ENCODE peak calls at places on chromosome 4, in four cellular contexts. B, C, F and Q are unnamed samples.
A peak's percentile ranks its signal among the peaks of the same experiment; 100 is the strongest.

GRCh38 chr4:173527103-173527876 is 2.7 kb downstream of the HAND2 start:
- DNase-seq in B (no peak), C (no peak), F (no peak), Q (no peak)

GRCh38 chr4:139470295-139470694 is 16.4 kb downstream of the RAB33B start:
- DNase-seq in B (no peak), C (no peak), F (no peak), Q (no peak)

GRCh38 chr4:97349468-97350186 is 793.6 kb downstream of the STPG2 start:
- DNase-seq in B (no peak), C (no peak), F (no peak), Q (no peak)

GRCh38 chr4:106194801-106195200 is 121.2 kb downstream of the TBCK start:
- DNase-seq in B (no peak), C (no peak), F (no peak), Q (no peak)

GRCh38 chr4:42673084-42673429 is 16.2 kb upstream of the ATP8A1 start:
- DNase-seq in B (no peak), C (no peak), F (no peak), Q (no peak)

GRCh38 chr4:176769519-176769918 is 23.2 kb downstream of the VEGFC start:
- DNase-seq in B (no peak), C (no peak), F (no peak), Q (no peak)

GRCh38 chr4:153005914-153006381 is 69.8 kb downstream of the FHDC1 start:
- DNase-seq in B (no peak), C (no peak), F (no peak), Q (no peak)

GRCh38 chr4:92339671-92340070 is 35.9 kb downstream of the GRID2 start:
- DNase-seq in B (no peak), C (no peak), F (no peak), Q (no peak)

GRCh38 chr4:52660643-52661042 is 1.5 kb upstream of the USP46 start:
- DNase-seq in B (no peak), C (no peak), F (no peak), Q (no peak)

GRCh38 chr4:92969650-92970370 is 666.0 kb downstream of the GRID2 start:
- DNase-seq in B (no peak), C (no peak), F (peak; percentile 56), Q (peak; percentile 81)

GRCh38 chr4:136036744-136037143 is 1495.5 kb downstream of the PCDH18 start:
- DNase-seq in B (no peak), C (no peak), F (peak; percentile 18), Q (no peak)

GRCh38 chr4:37867102-37867501 is 23.8 kb upstream of the TBC1D1 start:
- DNase-seq in B (no peak), C (no peak), F (no peak), Q (no peak)

GRCh38 chr4:41258783-41259182 is 2.1 kb downstream of the UCHL1 start:
- DNase-seq in B (no peak), C (peak; percentile 54), F (peak; percentile 56), Q (no peak)

GRCh38 chr4:82431026-82431745 is 796 bp downstream of the ENOPH1 start:
- DNase-seq in B (no peak), C (peak; percentile 67), F (no peak), Q (no peak)

GRCh38 chr4:33961751-33962150 is 2282.6 kb downstream of the ARAP2 start:
- DNase-seq in B (no peak), C (no peak), F (no peak), Q (no peak)

GRCh38 chr4:33954759-33955158 is 2289.6 kb downstream of the ARAP2 start:
- DNase-seq in B (no peak), C (no peak), F (no peak), Q (no peak)

DNA sequence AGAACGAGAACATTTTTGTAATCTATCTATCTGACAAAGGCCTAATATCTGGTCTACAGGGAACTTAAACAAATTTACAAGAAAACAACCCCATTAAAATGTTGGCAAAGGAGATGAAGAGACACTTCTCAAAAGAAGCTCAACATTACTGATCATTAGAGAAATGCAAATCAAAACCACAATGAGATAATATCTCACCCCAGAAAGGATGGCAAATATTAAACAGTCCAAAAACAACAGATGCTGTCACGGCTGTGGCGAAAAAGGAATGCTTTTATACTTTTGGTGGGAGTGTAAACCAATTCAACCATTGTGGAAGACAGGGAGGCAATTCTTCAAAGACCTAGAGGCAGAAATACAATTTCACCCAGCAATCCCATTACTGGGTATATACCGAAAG is 2284.8 kb downstream of the ARAP2 start:
- DNase-seq in B (no peak), C (no peak), F (no peak), Q (no peak)
- TF ChIP-seq SIN3A in B (no peak), C (no peak), F (no peak), Q (no peak)

GRCh38 chr4:184287697-184288255 is 70.1 kb upstream of the ENPP6 start:
- DNase-seq in B (no peak), C (no peak), F (no peak), Q (no peak)
- TF ChIP-seq CTCF in B (peak; percentile 9), C (peak; percentile 30), F (no peak), Q (peak; percentile 42)

DNA sequence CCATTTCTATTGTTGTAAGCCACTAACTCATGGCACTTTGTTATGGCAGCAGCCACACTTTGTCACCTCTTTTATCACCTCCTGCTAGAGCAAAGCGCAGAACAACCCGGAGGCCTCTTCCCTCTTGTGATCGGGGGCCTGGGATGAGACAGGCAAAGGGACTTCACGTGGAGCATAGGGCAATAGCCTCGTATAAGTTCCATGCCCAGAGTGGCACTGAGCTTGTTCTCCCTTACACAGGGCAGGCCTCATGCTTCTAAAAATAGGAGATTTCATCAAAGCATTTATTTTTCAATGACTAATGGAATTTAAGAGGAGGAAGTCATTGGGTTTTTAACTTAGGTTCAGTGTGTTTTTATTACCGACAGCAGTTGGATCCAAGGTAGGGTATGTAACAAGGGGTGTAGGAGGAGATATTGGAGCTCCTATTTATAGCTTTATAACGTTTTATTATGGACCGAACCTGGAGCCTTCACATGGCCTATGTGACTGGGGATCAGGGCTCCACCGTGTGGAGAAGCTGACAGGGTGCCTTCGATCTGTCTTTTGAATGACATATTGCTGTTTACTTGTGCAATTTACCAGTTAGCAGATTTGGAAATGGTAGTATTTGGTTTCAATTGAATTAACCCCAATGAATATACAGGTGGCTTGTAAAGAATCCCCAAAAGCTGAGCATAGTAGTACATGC is 93.8 kb downstream of the SLC2A9 start:
- DNase-seq in B (no peak), C (no peak), F (no peak), Q (no peak)
- TF ChIP-seq SIN3A in B (no peak), C (no peak), F (no peak), Q (no peak)

GRCh38 chr4:76950846-76951321 is 1.3 kb downstream of the SEPTIN11 start:
- DNase-seq in B (peak; percentile 41), C (peak; percentile 35), F (no peak), Q (no peak)

GRCh38 chr4:76948441-76949292 is 885 bp upstream of the SEPTIN11 start:
- DNase-seq in B (peak; percentile 93), C (peak; percentile 88), F (peak; percentile 59), Q (no peak)

GRCh38 chr4:76949293-76950051 is at the start of gene SEPTIN11:
- DNase-seq in B (peak; percentile 95), C (peak; percentile 97), F (peak; percentile 80), Q (no peak)

GRCh38 chr4:76951333-76952033 is 1.9 kb downstream of the SEPTIN11 start:
- DNase-seq in B (no peak), C (no peak), F (no peak), Q (no peak)

DNA sequence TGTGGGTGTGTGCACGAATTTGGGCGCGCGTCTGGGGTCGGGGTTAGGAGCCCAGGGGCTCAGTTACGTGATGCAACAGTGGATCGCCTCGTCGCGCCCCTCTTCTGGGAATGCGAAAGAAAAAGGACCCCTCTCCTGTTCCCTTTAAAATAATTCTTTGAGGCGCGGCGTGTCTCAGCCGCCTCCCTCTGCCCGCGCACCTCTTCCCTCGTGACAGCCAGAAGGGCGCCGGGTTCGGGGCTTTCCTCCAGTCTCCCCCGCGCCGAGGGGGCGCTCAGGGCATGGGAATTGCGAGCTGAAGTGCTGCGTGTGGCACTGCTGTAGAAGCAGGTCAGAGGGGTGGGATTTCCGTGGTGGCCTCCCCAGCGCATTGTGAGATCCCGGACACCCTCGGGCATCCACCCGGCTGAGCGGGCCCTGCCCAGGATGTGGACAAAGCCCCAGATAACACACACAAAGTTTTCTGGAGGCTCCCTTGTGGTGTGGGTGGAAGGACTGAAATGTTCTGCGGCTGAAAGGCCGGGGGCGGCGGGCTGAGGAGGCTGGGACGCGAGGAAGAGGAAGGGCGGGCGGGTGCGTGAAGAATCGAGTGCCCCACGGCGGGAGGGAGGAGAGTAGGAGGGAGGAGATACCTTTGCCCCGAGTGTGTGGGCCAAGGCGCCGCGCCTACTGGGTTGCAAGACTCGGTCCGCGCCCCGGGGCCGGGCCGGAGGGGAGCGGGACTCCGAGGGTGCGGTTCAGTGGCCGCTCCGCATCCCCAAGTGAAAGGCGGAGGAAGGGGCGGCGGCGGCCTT is 697 bp downstream of the SEPTIN11 start:
- DNase-seq in B (peak; percentile 51), C (peak; percentile 76), F (no peak), Q (no peak)
- TF ChIP-seq CTCF in B (no peak), C (peak; percentile 18), F (no peak), Q (no peak)

GRCh38 chr4:186299291-186299690 is 33.3 kb downstream of the F11 start:
- DNase-seq in B (no peak), C (peak; percentile 55), F (no peak), Q (no peak)

GRCh38 chr4:186294160-186294559 is 28.2 kb downstream of the F11 start:
- DNase-seq in B (no peak), C (no peak), F (no peak), Q (no peak)

GRCh38 chr4:186296481-186296880 is 30.5 kb downstream of the F11 start:
- DNase-seq in B (no peak), C (no peak), F (no peak), Q (no peak)

GRCh38 chr4:186298034-186298647 is 32.2 kb downstream of the F11 start:
- DNase-seq in B (no peak), C (peak; percentile 37), F (no peak), Q (no peak)

DNA sequence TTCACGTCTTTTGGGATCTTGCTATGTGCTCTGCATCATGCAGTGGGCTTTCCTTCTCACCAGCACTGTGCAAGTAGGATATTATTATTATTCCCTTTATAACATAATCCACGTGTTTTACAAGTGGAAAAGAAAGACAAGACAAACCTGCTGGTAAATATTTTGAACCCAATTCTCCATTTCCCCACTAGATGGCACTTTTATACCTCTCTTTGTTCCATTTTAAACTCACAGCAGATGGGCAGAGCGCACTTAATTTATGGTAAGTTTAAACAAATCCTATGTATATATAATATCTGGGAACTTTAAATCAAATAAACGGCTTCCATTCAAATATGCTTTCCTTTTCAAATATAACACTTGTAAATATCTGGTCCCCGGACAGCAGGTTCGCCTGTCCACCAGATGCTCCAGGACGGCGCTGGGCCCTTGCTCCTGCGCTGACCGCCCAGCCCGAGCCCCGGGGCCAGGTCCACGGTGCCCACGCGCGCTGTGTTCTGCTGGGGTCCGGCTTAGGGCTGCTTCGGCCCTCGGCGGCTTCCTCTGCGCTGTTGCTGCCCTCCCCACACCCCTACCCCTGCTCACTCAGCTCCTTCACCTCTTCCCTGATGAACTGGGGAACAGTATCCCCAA is 31.1 kb downstream of the F11 start:
- DNase-seq in B (peak; percentile 38), C (peak; percentile 73), F (peak; percentile 56), Q (peak; percentile 41)
- TF ChIP-seq SIN3A in B (no peak), C (no peak), F (no peak), Q (no peak)